ENCODE peak calls at places on chromosome 1, in six cellular contexts. One of them, this sample, is unnamed.

GRCh38 chr1:4713669-4714068 is 59.3 kb downstream of the AJAP1 start:
- DNase-seq in sigmoid colon: no peak
- DNase-seq in heart right ventricle: no peak
- DNase-seq in endodermal cell: no peak
- DNase-seq in endothelial cell: no peak
- DNase-seq in kidney: no peak
- DNase-seq in this sample: no peak

GRCh38 chr1:38037481-38037939 is 9.1 kb downstream of the POU3F1 start:
- DNase-seq in endothelial cell: peak
- DNase-seq in sigmoid colon: no peak
- DNase-seq in heart right ventricle: no peak
- DNase-seq in kidney: no peak
- DNase-seq in endodermal cell: no peak
- DNase-seq in this sample: no peak

GRCh38 chr1:1438531-1439381 is 3.3 kb downstream of the VWA1 start:
- DNase-seq in sigmoid colon: no peak
- DNase-seq in heart right ventricle: no peak
- DNase-seq in endothelial cell: no peak
- DNase-seq in kidney: peak
- DNase-seq in endodermal cell: no peak
- DNase-seq in this sample: no peak

GRCh38 chr1:115539736-115540135 is 102.0 kb upstream of the VANGL1 start:
- DNase-seq in heart right ventricle: no peak
- DNase-seq in endothelial cell: no peak
- DNase-seq in endodermal cell: no peak
- DNase-seq in kidney: no peak
- DNase-seq in sigmoid colon: no peak
- DNase-seq in this sample: no peak

GRCh38 chr1:168082008-168082876 is 54.5 kb downstream of the GPR161 start:
- DNase-seq in sigmoid colon: peak
- DNase-seq in endothelial cell: peak
- DNase-seq in endodermal cell: peak
- DNase-seq in heart right ventricle: peak
- DNase-seq in kidney: peak
- DNase-seq in this sample: no peak

GRCh38 chr1:25519624-25520023 is 23.8 kb upstream of the LDLRAP1 start:
- DNase-seq in endodermal cell: no peak
- DNase-seq in sigmoid colon: no peak
- DNase-seq in kidney: no peak
- DNase-seq in endothelial cell: no peak
- DNase-seq in heart right ventricle: no peak
- DNase-seq in this sample: peak

GRCh38 chr1:61093525-61094137 is 11.3 kb downstream of the NFIA start:
- DNase-seq in heart right ventricle: no peak
- DNase-seq in endothelial cell: no peak
- DNase-seq in endodermal cell: no peak
- DNase-seq in kidney: no peak
- DNase-seq in sigmoid colon: no peak
- DNase-seq in this sample: no peak

GRCh38 chr1:40939320-40940059 is 40.0 kb upstream of the CTPS1 start:
- DNase-seq in endodermal cell: no peak
- DNase-seq in heart right ventricle: peak
- DNase-seq in sigmoid colon: peak
- DNase-seq in endothelial cell: no peak
- DNase-seq in kidney: no peak
- DNase-seq in this sample: no peak

GRCh38 chr1:206951318-206952105 is 5.2 kb upstream of the PIGR start:
- DNase-seq in kidney: no peak
- DNase-seq in heart right ventricle: no peak
- DNase-seq in sigmoid colon: no peak
- DNase-seq in endodermal cell: no peak
- DNase-seq in endothelial cell: no peak
- DNase-seq in this sample: no peak

GRCh38 chr1:248788327-248788726 is 32.8 kb upstream of the LYPD8 start:
- DNase-seq in sigmoid colon: no peak
- DNase-seq in kidney: no peak
- DNase-seq in heart right ventricle: no peak
- DNase-seq in endothelial cell: no peak
- DNase-seq in endodermal cell: no peak
- DNase-seq in this sample: no peak

GRCh38 chr1:12386130-12386529 is 156.3 kb downstream of the VPS13D start:
- DNase-seq in sigmoid colon: no peak
- DNase-seq in endodermal cell: no peak
- DNase-seq in heart right ventricle: no peak
- DNase-seq in endothelial cell: no peak
- DNase-seq in kidney: no peak
- DNase-seq in this sample: no peak

GRCh38 chr1:167774710-167775109 is 52.9 kb downstream of the MPZL1 start:
- DNase-seq in sigmoid colon: no peak
- DNase-seq in kidney: no peak
- DNase-seq in heart right ventricle: no peak
- DNase-seq in endothelial cell: no peak
- DNase-seq in endodermal cell: no peak
- DNase-seq in this sample: no peak

GRCh38 chr1:186440584-186440983 is 20.3 kb downstream of the PDC start:
- DNase-seq in sigmoid colon: no peak
- DNase-seq in endothelial cell: no peak
- DNase-seq in heart right ventricle: no peak
- DNase-seq in endodermal cell: no peak
- DNase-seq in kidney: no peak
- DNase-seq in this sample: no peak

GRCh38 chr1:171081220-171081993 is 9.3 kb upstream of the FMO3 start:
- DNase-seq in endothelial cell: no peak
- DNase-seq in heart right ventricle: no peak
- DNase-seq in sigmoid colon: no peak
- DNase-seq in kidney: no peak
- DNase-seq in endodermal cell: no peak
- DNase-seq in this sample: no peak
- TF ChIP-seq CTCF in endothelial cell: peak
- TF ChIP-seq CTCF in heart right ventricle: peak
- TF ChIP-seq CTCF in sigmoid colon: no peak
- TF ChIP-seq CTCF in kidney: peak
- TF ChIP-seq CTCF in endodermal cell: peak
- TF ChIP-seq CTCF in this sample: peak

DNA sequence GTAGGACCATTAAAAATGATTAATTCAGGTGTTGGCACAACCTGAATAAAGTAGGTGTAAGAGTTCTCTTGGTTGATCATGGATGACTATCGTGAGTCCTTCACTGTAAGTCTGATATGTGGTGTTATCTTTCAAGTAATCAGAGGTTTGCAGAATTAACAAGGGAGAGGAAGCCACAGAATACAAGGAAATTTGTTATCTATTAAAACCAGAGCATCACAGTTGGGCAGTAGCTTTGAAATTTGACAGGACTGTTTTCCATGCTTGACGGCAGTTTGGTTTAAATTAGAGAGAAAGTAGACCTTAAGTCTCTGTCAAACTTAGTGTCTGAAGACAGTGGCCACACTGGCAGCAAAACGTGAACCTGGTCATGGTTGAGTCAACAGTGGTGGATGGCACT is 139.5 kb upstream of the KCNK2 start:
- DNase-seq in endodermal cell: no peak
- DNase-seq in kidney: no peak
- DNase-seq in endothelial cell: no peak
- DNase-seq in sigmoid colon: no peak
- DNase-seq in heart right ventricle: no peak
- DNase-seq in this sample: no peak
- TF ChIP-seq CTCF in endodermal cell: no peak
- TF ChIP-seq CTCF in kidney: no peak
- TF ChIP-seq CTCF in endothelial cell: no peak
- TF ChIP-seq CTCF in sigmoid colon: no peak
- TF ChIP-seq CTCF in heart right ventricle: no peak
- TF ChIP-seq CTCF in this sample: no peak

DNA sequence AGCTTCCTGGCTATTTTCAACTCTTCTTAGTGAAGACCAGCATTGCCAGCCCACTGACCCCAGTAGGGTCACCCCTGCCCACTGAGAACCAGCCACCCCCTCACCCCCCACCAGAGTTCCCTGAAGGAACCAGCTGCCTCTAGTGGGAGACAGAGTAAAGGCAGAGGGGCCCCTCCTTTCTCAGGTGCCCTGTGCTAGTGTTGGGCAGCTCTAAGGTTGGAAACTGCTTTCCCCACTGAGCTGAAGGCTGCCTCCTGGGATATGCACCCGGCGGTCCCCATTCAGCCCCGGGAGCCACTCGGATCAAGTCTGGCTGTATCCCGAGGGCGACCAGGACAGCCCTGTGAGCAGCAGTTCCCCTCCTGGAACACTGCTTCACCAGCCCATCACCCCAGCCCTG is 111.0 kb downstream of the PGBD5 start:
- DNase-seq in sigmoid colon: peak
- DNase-seq in heart right ventricle: no peak
- DNase-seq in endothelial cell: no peak
- DNase-seq in kidney: no peak
- DNase-seq in endodermal cell: no peak
- DNase-seq in this sample: no peak
- TF ChIP-seq CTCF in sigmoid colon: no peak
- TF ChIP-seq CTCF in heart right ventricle: no peak
- TF ChIP-seq CTCF in endothelial cell: no peak
- TF ChIP-seq CTCF in kidney: no peak
- TF ChIP-seq CTCF in endodermal cell: no peak
- TF ChIP-seq CTCF in this sample: no peak

DNA sequence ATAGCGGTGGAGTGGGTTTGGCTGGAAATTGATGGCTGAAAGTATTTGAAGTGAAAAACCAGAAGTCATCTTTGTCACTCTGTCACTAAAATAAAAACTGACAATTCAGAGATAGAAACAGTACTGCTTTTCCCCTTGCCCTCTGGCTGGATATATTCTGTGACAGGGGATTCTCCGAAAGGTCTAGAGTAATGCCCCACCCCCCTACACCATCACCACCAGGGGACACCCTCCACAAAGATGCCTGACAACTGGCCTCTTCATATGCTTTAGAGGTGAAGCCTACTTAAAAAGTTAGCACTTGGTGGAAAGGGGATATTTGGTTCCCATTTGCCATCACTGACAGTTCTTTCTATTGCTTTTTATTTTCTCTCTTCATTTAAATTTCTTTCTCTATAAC is 73.5 kb downstream of the SGIP1 start:
- DNase-seq in heart right ventricle: no peak
- DNase-seq in endodermal cell: peak
- DNase-seq in sigmoid colon: no peak
- DNase-seq in kidney: no peak
- DNase-seq in endothelial cell: no peak
- DNase-seq in this sample: no peak
- TF ChIP-seq CTCF in heart right ventricle: peak
- TF ChIP-seq CTCF in endodermal cell: peak
- TF ChIP-seq CTCF in sigmoid colon: no peak
- TF ChIP-seq CTCF in kidney: no peak
- TF ChIP-seq CTCF in endothelial cell: no peak
- TF ChIP-seq CTCF in this sample: peak

GRCh38 chr1:82795503-82796149 is 994.9 kb downstream of the ADGRL2 start:
- DNase-seq in heart right ventricle: no peak
- DNase-seq in endothelial cell: no peak
- DNase-seq in kidney: no peak
- DNase-seq in sigmoid colon: no peak
- DNase-seq in endodermal cell: no peak
- DNase-seq in this sample: no peak
- TF ChIP-seq CTCF in heart right ventricle: no peak
- TF ChIP-seq CTCF in endothelial cell: no peak
- TF ChIP-seq CTCF in kidney: no peak
- TF ChIP-seq CTCF in sigmoid colon: no peak
- TF ChIP-seq CTCF in endodermal cell: peak
- TF ChIP-seq CTCF in this sample: peak

GRCh38 chr1:19029191-19030085 is 73.0 kb upstream of the IFFO2 start:
- DNase-seq in endothelial cell: no peak
- DNase-seq in kidney: peak
- DNase-seq in sigmoid colon: no peak
- DNase-seq in endodermal cell: peak
- DNase-seq in heart right ventricle: no peak
- DNase-seq in this sample: peak
- TF ChIP-seq CTCF in endothelial cell: no peak
- TF ChIP-seq CTCF in kidney: no peak
- TF ChIP-seq CTCF in sigmoid colon: no peak
- TF ChIP-seq CTCF in endodermal cell: no peak
- TF ChIP-seq CTCF in heart right ventricle: no peak
- TF ChIP-seq CTCF in this sample: no peak

GRCh38 chr1:147225193-147225730 is at the start of gene FMO5:
- DNase-seq in sigmoid colon: peak
- DNase-seq in endodermal cell: peak
- DNase-seq in heart right ventricle: peak
- DNase-seq in kidney: peak
- DNase-seq in endothelial cell: peak
- DNase-seq in this sample: no peak
- TF ChIP-seq CTCF in sigmoid colon: peak
- TF ChIP-seq CTCF in endodermal cell: peak
- TF ChIP-seq CTCF in heart right ventricle: peak
- TF ChIP-seq CTCF in kidney: peak
- TF ChIP-seq CTCF in endothelial cell: no peak
- TF ChIP-seq CTCF in this sample: peak

DNA sequence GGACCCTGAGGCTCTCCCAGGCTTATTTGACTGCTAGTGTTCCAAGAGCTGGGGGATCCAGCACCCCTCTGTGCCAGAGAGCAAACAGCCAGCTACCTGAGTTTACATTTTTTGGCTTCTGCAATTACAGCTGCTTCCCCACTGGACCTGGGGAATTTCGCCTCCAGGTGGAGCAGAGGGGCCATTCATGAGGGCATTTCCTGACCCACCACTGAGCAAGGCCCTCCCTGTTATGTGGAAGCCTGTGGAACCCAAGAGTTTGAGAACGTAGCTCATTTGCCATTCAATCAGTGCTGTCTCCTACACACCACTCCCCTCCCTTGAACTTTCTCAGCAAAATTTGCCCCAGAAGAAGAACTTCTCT is 42.7 kb upstream of the TMEM51 start:
- DNase-seq in kidney: no peak
- DNase-seq in sigmoid colon: no peak
- DNase-seq in endothelial cell: peak
- DNase-seq in heart right ventricle: no peak
- DNase-seq in endodermal cell: peak
- DNase-seq in this sample: no peak
- TF ChIP-seq CTCF in kidney: no peak
- TF ChIP-seq CTCF in sigmoid colon: no peak
- TF ChIP-seq CTCF in endothelial cell: no peak
- TF ChIP-seq CTCF in heart right ventricle: no peak
- TF ChIP-seq CTCF in endodermal cell: peak
- TF ChIP-seq CTCF in this sample: peak

DNA sequence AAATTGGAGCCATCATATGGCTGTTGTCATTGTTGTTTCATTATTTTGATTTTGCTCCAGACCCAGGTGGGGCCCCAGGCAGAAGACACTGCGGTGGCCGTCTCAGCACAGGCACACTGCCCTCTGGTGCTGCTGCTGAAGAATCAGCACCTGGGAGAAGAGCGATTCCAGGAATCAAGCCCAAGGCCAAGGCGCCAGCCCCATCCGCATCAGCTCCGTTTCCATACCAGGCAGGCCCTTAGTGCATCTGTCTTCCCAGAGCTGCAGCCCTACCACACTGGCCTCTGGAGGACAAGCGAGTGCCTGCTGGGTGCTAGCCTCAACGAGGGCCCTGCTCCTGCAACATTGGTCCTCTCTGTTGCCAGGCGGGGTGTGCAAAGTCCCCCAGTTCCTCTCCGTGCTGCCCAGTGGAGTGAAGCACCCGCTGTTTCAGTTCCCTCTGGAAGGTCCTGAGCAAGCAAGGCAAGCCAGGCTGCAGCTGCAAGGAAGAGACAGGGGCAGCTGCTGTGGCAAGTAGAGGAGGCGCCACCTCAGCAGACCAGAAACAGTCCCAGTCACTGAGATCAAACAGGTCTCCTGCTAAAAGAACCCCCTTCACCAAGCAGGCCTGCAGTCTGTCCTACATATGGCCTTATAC is 5.2 kb downstream of the GRIK3 start:
- DNase-seq in heart right ventricle: no peak
- DNase-seq in endodermal cell: peak
- DNase-seq in kidney: no peak
- DNase-seq in endothelial cell: no peak
- DNase-seq in sigmoid colon: no peak
- DNase-seq in this sample: no peak
- TF ChIP-seq CTCF in heart right ventricle: no peak
- TF ChIP-seq CTCF in endodermal cell: peak
- TF ChIP-seq CTCF in kidney: no peak
- TF ChIP-seq CTCF in endothelial cell: no peak
- TF ChIP-seq CTCF in sigmoid colon: no peak
- TF ChIP-seq CTCF in this sample: no peak

GRCh38 chr1:9385801-9386573 is 93.3 kb downstream of the SPSB1 start:
- DNase-seq in sigmoid colon: no peak
- DNase-seq in kidney: no peak
- DNase-seq in endodermal cell: no peak
- DNase-seq in heart right ventricle: no peak
- DNase-seq in endothelial cell: no peak
- DNase-seq in this sample: no peak
- TF ChIP-seq CTCF in sigmoid colon: no peak
- TF ChIP-seq CTCF in kidney: no peak
- TF ChIP-seq CTCF in endodermal cell: no peak
- TF ChIP-seq CTCF in heart right ventricle: no peak
- TF ChIP-seq CTCF in endothelial cell: no peak
- TF ChIP-seq CTCF in this sample: no peak

This sample was measured in chondrocyte.